ENCODE peak calls at places on chromosomes 12 and 14, in seven cellular contexts. One of them, this sample, is unnamed.

GRCh38 chr12:106205208-106206069 is 42.4 kb downstream of the CKAP4 start:
- DNase-seq in NCI-H345: peak
- DNase-seq in Daoy: peak
- DNase-seq in RWPE2: no peak
- DNase-seq in foreskin fibroblast: no peak
- DNase-seq in stimulated activated CD8-positive, alpha-beta memory T cell treated with anti-CD3 and anti-CD28 coated beads, Interleukin-7, amount 100 ng/mL, for 1 hour: no peak
- DNase-seq in endothelial cell: no peak
- DNase-seq in this sample: no peak

GRCh38 chr14:105843444-105844046 is 317.2 kb downstream of the TMEM121 start:
- DNase-seq in NCI-H345: no peak
- DNase-seq in Daoy: no peak
- DNase-seq in RWPE2: peak
- DNase-seq in foreskin fibroblast: no peak
- DNase-seq in stimulated activated CD8-positive, alpha-beta memory T cell treated with anti-CD3 and anti-CD28 coated beads, Interleukin-7, amount 100 ng/mL, for 1 hour: no peak
- DNase-seq in endothelial cell: no peak
- DNase-seq in this sample: peak

GRCh38 chr14:28975084-28975483 is 208.5 kb downstream of the FOXG1 start:
- DNase-seq in NCI-H345: no peak
- DNase-seq in Daoy: no peak
- DNase-seq in RWPE2: no peak
- DNase-seq in foreskin fibroblast: no peak
- DNase-seq in stimulated activated CD8-positive, alpha-beta memory T cell treated with anti-CD3 and anti-CD28 coated beads, Interleukin-7, amount 100 ng/mL, for 1 hour: no peak
- DNase-seq in endothelial cell: no peak
- DNase-seq in this sample: no peak

GRCh38 chr12:127127887-127128286 is 1139.1 kb upstream of the TMEM132C start:
- DNase-seq in NCI-H345: no peak
- DNase-seq in Daoy: no peak
- DNase-seq in RWPE2: no peak
- DNase-seq in foreskin fibroblast: no peak
- DNase-seq in stimulated activated CD8-positive, alpha-beta memory T cell treated with anti-CD3 and anti-CD28 coated beads, Interleukin-7, amount 100 ng/mL, for 1 hour: no peak
- DNase-seq in endothelial cell: no peak
- DNase-seq in this sample: no peak

GRCh38 chr14:26319139-26319864 is 278.5 kb downstream of the NOVA1 start:
- DNase-seq in NCI-H345: no peak
- DNase-seq in Daoy: no peak
- DNase-seq in RWPE2: no peak
- DNase-seq in foreskin fibroblast: no peak
- DNase-seq in stimulated activated CD8-positive, alpha-beta memory T cell treated with anti-CD3 and anti-CD28 coated beads, Interleukin-7, amount 100 ng/mL, for 1 hour: no peak
- DNase-seq in endothelial cell: no peak
- DNase-seq in this sample: no peak

GRCh38 chr14:58977366-58977765 is 211.1 kb upstream of the DAAM1 start:
- DNase-seq in NCI-H345: no peak
- DNase-seq in Daoy: peak
- DNase-seq in RWPE2: no peak
- DNase-seq in foreskin fibroblast: no peak
- DNase-seq in stimulated activated CD8-positive, alpha-beta memory T cell treated with anti-CD3 and anti-CD28 coated beads, Interleukin-7, amount 100 ng/mL, for 1 hour: no peak
- DNase-seq in endothelial cell: no peak
- DNase-seq in this sample: no peak

GRCh38 chr14:39107624-39108023 is 4.6 kb upstream of the SEC23A start:
- DNase-seq in NCI-H345: peak
- DNase-seq in Daoy: peak
- DNase-seq in RWPE2: no peak
- DNase-seq in foreskin fibroblast: peak
- DNase-seq in stimulated activated CD8-positive, alpha-beta memory T cell treated with anti-CD3 and anti-CD28 coated beads, Interleukin-7, amount 100 ng/mL, for 1 hour: no peak
- DNase-seq in endothelial cell: no peak
- DNase-seq in this sample: no peak

GRCh38 chr14:103696466-103697071 is 18.7 kb downstream of the XRCC3 start:
- DNase-seq in NCI-H345: no peak
- DNase-seq in Daoy: no peak
- DNase-seq in RWPE2: no peak
- DNase-seq in foreskin fibroblast: peak
- DNase-seq in stimulated activated CD8-positive, alpha-beta memory T cell treated with anti-CD3 and anti-CD28 coated beads, Interleukin-7, amount 100 ng/mL, for 1 hour: no peak
- DNase-seq in endothelial cell: no peak
- DNase-seq in this sample: no peak

GRCh38 chr12:120367252-120367923 is 1.6 kb downstream of the MSI1 start:
- DNase-seq in NCI-H345: peak
- DNase-seq in Daoy: no peak
- DNase-seq in RWPE2: no peak
- DNase-seq in foreskin fibroblast: no peak
- DNase-seq in stimulated activated CD8-positive, alpha-beta memory T cell treated with anti-CD3 and anti-CD28 coated beads, Interleukin-7, amount 100 ng/mL, for 1 hour: no peak
- DNase-seq in endothelial cell: peak
- DNase-seq in this sample: no peak

GRCh38 chr12:121628037-121628436 is 1.7 kb downstream of the ORAI1 start:
- DNase-seq in NCI-H345: no peak
- DNase-seq in Daoy: no peak
- DNase-seq in RWPE2: no peak
- DNase-seq in foreskin fibroblast: no peak
- DNase-seq in stimulated activated CD8-positive, alpha-beta memory T cell treated with anti-CD3 and anti-CD28 coated beads, Interleukin-7, amount 100 ng/mL, for 1 hour: no peak
- DNase-seq in endothelial cell: no peak
- DNase-seq in this sample: no peak

GRCh38 chr12:2049604-2050540 is 2.9 kb upstream of the CACNA1C start:
- DNase-seq in NCI-H345: no peak
- DNase-seq in Daoy: peak
- DNase-seq in RWPE2: no peak
- DNase-seq in foreskin fibroblast: no peak
- DNase-seq in stimulated activated CD8-positive, alpha-beta memory T cell treated with anti-CD3 and anti-CD28 coated beads, Interleukin-7, amount 100 ng/mL, for 1 hour: no peak
- DNase-seq in endothelial cell: no peak
- DNase-seq in this sample: no peak

GRCh38 chr12:51377099-51377984 is 13.9 kb downstream of the GALNT6 start:
- DNase-seq in NCI-H345: peak
- DNase-seq in Daoy: no peak
- DNase-seq in RWPE2: no peak
- DNase-seq in foreskin fibroblast: no peak
- DNase-seq in stimulated activated CD8-positive, alpha-beta memory T cell treated with anti-CD3 and anti-CD28 coated beads, Interleukin-7, amount 100 ng/mL, for 1 hour: no peak
- DNase-seq in endothelial cell: no peak
- DNase-seq in this sample: peak

GRCh38 chr14:61326847-61327246 is 5.5 kb downstream of the PRKCH start:
- DNase-seq in NCI-H345: no peak
- DNase-seq in Daoy: peak
- DNase-seq in RWPE2: no peak
- DNase-seq in foreskin fibroblast: no peak
- DNase-seq in stimulated activated CD8-positive, alpha-beta memory T cell treated with anti-CD3 and anti-CD28 coated beads, Interleukin-7, amount 100 ng/mL, for 1 hour: no peak
- DNase-seq in endothelial cell: peak
- DNase-seq in this sample: no peak

GRCh38 chr14:96635850-96636249 is 133.7 kb downstream of the PAPOLA start:
- DNase-seq in NCI-H345: no peak
- DNase-seq in Daoy: peak
- DNase-seq in RWPE2: no peak
- DNase-seq in foreskin fibroblast: no peak
- DNase-seq in stimulated activated CD8-positive, alpha-beta memory T cell treated with anti-CD3 and anti-CD28 coated beads, Interleukin-7, amount 100 ng/mL, for 1 hour: no peak
- DNase-seq in endothelial cell: no peak
- DNase-seq in this sample: no peak

GRCh38 chr12:92030618-92031017 is 115.0 kb downstream of the BTG1 start:
- DNase-seq in NCI-H345: no peak
- DNase-seq in Daoy: no peak
- DNase-seq in RWPE2: no peak
- DNase-seq in foreskin fibroblast: peak
- DNase-seq in stimulated activated CD8-positive, alpha-beta memory T cell treated with anti-CD3 and anti-CD28 coated beads, Interleukin-7, amount 100 ng/mL, for 1 hour: peak
- DNase-seq in endothelial cell: no peak
- DNase-seq in this sample: peak